ENCODE peak calls at places on chromosome 13, in ten cellular contexts. X, V, P, C, Y, T, M, D, W and B are unnamed samples.

GRCh38 chr13:21074601-21075302 is 13.4 kb upstream of the LATS2 start:
- DNase-seq in X (no peak), V (no peak), P (peak; percentile 49), C (no peak), Y (peak; percentile 46), T (no peak), M (no peak), D (no peak), W (no peak), B (no peak)

GRCh38 chr13:99812611-99813010 is 159.0 kb downstream of the ZIC5 start:
- DNase-seq in X (peak; percentile 20), V (peak; percentile 3), P (no peak), C (peak; percentile 69), Y (no peak), T (no peak), M (no peak), D (no peak), W (no peak), B (no peak)

GRCh38 chr13:84983321-84983720 is 815.9 kb downstream of the SLITRK6 start:
- DNase-seq in X (no peak), V (no peak), P (no peak), C (no peak), Y (no peak), T (no peak), M (no peak), D (no peak), W (no peak), B (no peak)

GRCh38 chr13:77480071-77480470 is 55.4 kb upstream of the SCEL start:
- DNase-seq in X (no peak), V (no peak), P (no peak), C (no peak), Y (no peak), T (no peak), M (peak; percentile 10), D (no peak), W (no peak), B (no peak)

GRCh38 chr13:31223640-31224039 is 23.9 kb downstream of the B3GLCT start:
- DNase-seq in X (no peak), V (no peak), P (no peak), C (no peak), Y (no peak), T (no peak), M (no peak), D (no peak), W (no peak), B (no peak)

GRCh38 chr13:26518433-26519084 is 38.9 kb upstream of the WASF3 start:
- DNase-seq in X (no peak), V (no peak), P (no peak), C (no peak), Y (no peak), T (no peak), M (peak; percentile 74), D (no peak), W (no peak), B (no peak)

GRCh38 chr13:30394798-30395191 is 27.5 kb upstream of the UBE2L5 start:
- DNase-seq in X (no peak), V (peak; percentile 16), P (no peak), C (no peak), Y (no peak), T (no peak), M (no peak), D (no peak), W (no peak), B (no peak)

GRCh38 chr13:106796280-106797047 is 228.5 kb upstream of the ARGLU1 start:
- DNase-seq in X (no peak), V (no peak), P (no peak), C (no peak), Y (no peak), T (no peak), M (peak; percentile 83), D (no peak), W (no peak), B (no peak)

GRCh38 chr13:21435231-21435630 is 23.9 kb downstream of the ZDHHC20 start:
- DNase-seq in X (no peak), V (no peak), P (no peak), C (no peak), Y (no peak), T (no peak), M (no peak), D (no peak), W (no peak), B (no peak)

GRCh38 chr13:25753976-25754375 is 297.8 kb downstream of the SHISA2 start:
- DNase-seq in X (no peak), V (no peak), P (no peak), C (no peak), Y (no peak), T (no peak), M (no peak), D (no peak), W (no peak), B (no peak)

GRCh38 chr13:48819889-48820288 is 155.8 kb upstream of the FNDC3A start:
- DNase-seq in X (no peak), V (peak; percentile 66), P (no peak), C (no peak), Y (no peak), T (no peak), M (no peak), D (no peak), W (no peak), B (no peak)

GRCh38 chr13:45763419-45763818 is 61.3 kb downstream of the CBY2 start:
- DNase-seq in X (no peak), V (no peak), P (no peak), C (no peak), Y (no peak), T (no peak), M (no peak), D (no peak), W (no peak), B (no peak)

GRCh38 chr13:94480672-94481145 is 1.2 kb upstream of the DCT start:
- DNase-seq in X (peak; percentile 35), V (no peak), P (peak; percentile 41), C (no peak), Y (no peak), T (no peak), M (no peak), D (no peak), W (no peak), B (no peak)

DNA sequence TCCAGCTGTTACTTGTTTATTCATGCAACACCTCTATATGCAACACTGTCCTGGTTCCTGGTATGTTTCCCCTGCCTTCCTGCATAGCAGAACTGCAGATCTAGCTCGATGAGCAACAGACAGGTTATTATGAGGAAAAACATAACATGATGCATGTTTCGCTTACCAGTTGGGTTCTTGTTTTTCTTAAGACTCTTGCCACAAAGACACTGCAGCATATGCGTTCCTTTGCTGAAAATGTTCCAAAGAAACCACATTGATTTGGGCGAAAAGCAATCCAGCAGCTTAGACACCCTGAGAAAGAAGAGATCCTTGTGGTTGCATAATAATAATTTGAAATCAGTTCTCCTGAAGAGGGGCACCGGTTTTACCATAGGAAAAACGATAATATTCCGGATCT is 543 bp downstream of the FGF14 start:
- DNase-seq in X (no peak), V (peak; percentile 18), P (no peak), C (no peak), Y (no peak), T (no peak), M (no peak), D (no peak), W (no peak), B (no peak)
- TF ChIP-seq CTCF in X (no peak), V (no peak), P (no peak), C (no peak), Y (no peak), T (no peak), M (no peak), D (no peak), W (no peak), B (no peak)

DNA sequence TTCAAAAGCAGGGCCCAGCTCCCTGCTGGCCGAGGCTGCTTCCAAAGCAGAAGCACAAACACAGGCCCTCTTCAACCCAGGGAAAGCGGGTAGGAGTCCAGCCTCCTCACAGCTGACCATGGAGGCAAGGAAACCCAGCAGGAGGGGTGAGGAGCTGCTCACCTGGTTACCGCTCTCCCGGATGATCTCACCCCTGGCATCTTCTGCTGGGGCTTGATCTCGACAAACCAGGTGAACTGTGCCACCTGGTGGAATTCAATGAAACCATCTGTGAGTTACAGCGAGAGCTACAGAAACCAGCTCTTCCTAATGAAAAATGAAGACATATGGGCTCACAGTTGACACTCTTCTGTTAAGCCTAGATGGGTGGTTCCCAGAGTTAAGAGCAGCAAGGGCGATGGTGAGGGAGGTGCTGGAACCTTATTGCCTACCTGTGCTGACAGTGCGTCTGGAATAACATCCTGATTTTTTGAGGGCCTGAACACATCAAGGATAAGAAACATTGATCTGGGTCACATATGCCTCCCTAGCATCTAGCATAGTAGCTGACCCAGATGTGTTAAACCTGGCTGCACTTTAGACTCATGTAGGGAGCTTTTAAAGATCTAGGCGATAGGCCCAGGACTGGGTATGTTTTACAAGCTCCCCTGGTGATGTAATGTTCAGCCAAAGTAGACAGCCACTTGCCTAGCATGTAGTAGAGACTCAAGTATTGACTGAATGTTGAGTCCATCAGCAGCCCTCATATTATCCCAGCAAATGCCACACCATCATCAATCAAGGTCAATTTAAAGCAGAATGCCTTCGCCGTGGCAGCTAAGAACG is 6.1 kb downstream of the DHRS12 start:
- DNase-seq in X (no peak), V (peak; percentile 81), P (no peak), C (peak; percentile 40), Y (peak; percentile 69), T (no peak), M (peak; percentile 64), D (peak; percentile 60), W (peak; percentile 66), B (no peak)
- TF ChIP-seq CTCF in X (peak; percentile 49), V (peak; percentile 74), P (peak; percentile 54), C (peak; percentile 67), Y (peak; percentile 26), T (peak; percentile 75), M (peak; percentile 56), D (peak; percentile 53), W (peak; percentile 84), B (peak; percentile 30)

GRCh38 chr13:64819081-64819480 is 2411.1 kb downstream of the PCDH9 start:
- DNase-seq in X (no peak), V (peak; percentile 2), P (no peak), C (no peak), Y (no peak), T (no peak), M (no peak), D (no peak), W (no peak), B (no peak)
- TF ChIP-seq CTCF in X (no peak), V (no peak), P (no peak), C (peak; percentile 14), Y (no peak), T (no peak), M (no peak), D (no peak), W (no peak), B (no peak)

GRCh38 chr13:101007245-101007644 is 332.6 kb upstream of the TMTC4 start:
- DNase-seq in X (no peak), V (no peak), P (no peak), C (no peak), Y (no peak), T (no peak), M (no peak), D (no peak), W (no peak), B (no peak)

GRCh38 chr13:101018720-101019119 is 344.1 kb upstream of the TMTC4 start:
- DNase-seq in X (no peak), V (peak; percentile 42), P (no peak), C (peak; percentile 53), Y (no peak), T (no peak), M (no peak), D (no peak), W (no peak), B (peak; percentile 0)

GRCh38 chr13:101019126-101019525 is 344.5 kb upstream of the TMTC4 start:
- DNase-seq in X (no peak), V (no peak), P (no peak), C (no peak), Y (no peak), T (no peak), M (no peak), D (no peak), W (no peak), B (no peak)

GRCh38 chr13:101013245-101013644 is 338.6 kb upstream of the TMTC4 start:
- DNase-seq in X (no peak), V (no peak), P (no peak), C (no peak), Y (no peak), T (no peak), M (no peak), D (no peak), W (no peak), B (no peak)
- TF ChIP-seq CTCF in X (no peak), V (no peak), P (no peak), C (no peak), Y (no peak), T (no peak), M (no peak), D (no peak), W (no peak), B (no peak)